ENCODE peak calls at places on chromosomes 4 and X, in seven cellular contexts. One of them, this sample, is unnamed.

GRCh38 chrX:13825178-13825762 is 8.4 kb upstream of the GPM6B start:
- DNase-seq in coronary artery: no peak
- DNase-seq in left ventricle myocardium inferior: no peak
- DNase-seq in endodermal cell: no peak
- DNase-seq in HFF-Myc: no peak
- DNase-seq in H9: no peak
- DNase-seq in HFFc6: no peak
- DNase-seq in this sample: no peak

GRCh38 chr4:154073107-154073817 is 284.4 kb upstream of the SFRP2 start:
- DNase-seq in coronary artery: no peak
- DNase-seq in left ventricle myocardium inferior: no peak
- DNase-seq in endodermal cell: no peak
- DNase-seq in HFF-Myc: no peak
- DNase-seq in H9: no peak
- DNase-seq in HFFc6: peak
- DNase-seq in this sample: no peak

GRCh38 chrX:115233497-115234219 is at the start of gene LRCH2:
- DNase-seq in coronary artery: no peak
- DNase-seq in left ventricle myocardium inferior: peak
- DNase-seq in endodermal cell: peak
- DNase-seq in HFF-Myc: no peak
- DNase-seq in H9: peak
- DNase-seq in HFFc6: peak
- DNase-seq in this sample: peak

GRCh38 chr4:140427104-140427918 is at the start of gene CLGN:
- DNase-seq in coronary artery: no peak
- DNase-seq in left ventricle myocardium inferior: peak
- DNase-seq in endodermal cell: peak
- DNase-seq in HFF-Myc: no peak
- DNase-seq in H9: peak
- DNase-seq in HFFc6: no peak
- DNase-seq in this sample: peak

GRCh38 chr4:112234952-112235609 is 3.5 kb downstream of the AP1AR start:
- DNase-seq in coronary artery: no peak
- DNase-seq in left ventricle myocardium inferior: no peak
- DNase-seq in endodermal cell: peak
- DNase-seq in HFF-Myc: peak
- DNase-seq in H9: peak
- DNase-seq in HFFc6: peak
- DNase-seq in this sample: peak

GRCh38 chr4:71445819-71446218 is 107.0 kb downstream of the SLC4A4 start:
- DNase-seq in coronary artery: no peak
- DNase-seq in left ventricle myocardium inferior: no peak
- DNase-seq in endodermal cell: no peak
- DNase-seq in HFF-Myc: no peak
- DNase-seq in H9: no peak
- DNase-seq in HFFc6: no peak
- DNase-seq in this sample: no peak

GRCh38 chr4:88242144-88242543 is 42.2 kb downstream of the PPM1K start:
- DNase-seq in coronary artery: no peak
- DNase-seq in left ventricle myocardium inferior: no peak
- DNase-seq in endodermal cell: no peak
- DNase-seq in HFF-Myc: no peak
- DNase-seq in H9: no peak
- DNase-seq in HFFc6: no peak
- DNase-seq in this sample: no peak

GRCh38 chr4:74754218-74754617 is 40.1 kb downstream of the BTC start:
- DNase-seq in coronary artery: no peak
- DNase-seq in left ventricle myocardium inferior: no peak
- DNase-seq in endodermal cell: no peak
- DNase-seq in HFF-Myc: no peak
- DNase-seq in H9: no peak
- DNase-seq in HFFc6: no peak
- DNase-seq in this sample: no peak

GRCh38 chr4:76426272-76426671 is 5.3 kb upstream of the CCDC158 start:
- DNase-seq in coronary artery: no peak
- DNase-seq in left ventricle myocardium inferior: no peak
- DNase-seq in endodermal cell: no peak
- DNase-seq in HFF-Myc: no peak
- DNase-seq in H9: no peak
- DNase-seq in HFFc6: no peak
- DNase-seq in this sample: no peak
- TF ChIP-seq CTCF in coronary artery: no peak
- TF ChIP-seq CTCF in left ventricle myocardium inferior: no peak
- TF ChIP-seq CTCF in endodermal cell: peak
- TF ChIP-seq CTCF in HFF-Myc: no peak
- TF ChIP-seq CTCF in H9: peak
- TF ChIP-seq CTCF in HFFc6: peak
- TF ChIP-seq CTCF in this sample: no peak

GRCh38 chr4:86439293-86439692 is 79.4 kb upstream of the MAPK10 start:
- DNase-seq in coronary artery: no peak
- DNase-seq in left ventricle myocardium inferior: no peak
- DNase-seq in endodermal cell: no peak
- DNase-seq in HFF-Myc: no peak
- DNase-seq in H9: no peak
- DNase-seq in HFFc6: no peak
- DNase-seq in this sample: no peak

GRCh38 chr4:86443495-86443894 is 83.6 kb upstream of the MAPK10 start:
- DNase-seq in coronary artery: no peak
- DNase-seq in left ventricle myocardium inferior: no peak
- DNase-seq in endodermal cell: no peak
- DNase-seq in HFF-Myc: no peak
- DNase-seq in H9: no peak
- DNase-seq in HFFc6: no peak
- DNase-seq in this sample: no peak

GRCh38 chr4:86442881-86443280 is 83.0 kb upstream of the MAPK10 start:
- DNase-seq in coronary artery: no peak
- DNase-seq in left ventricle myocardium inferior: no peak
- DNase-seq in endodermal cell: no peak
- DNase-seq in HFF-Myc: no peak
- DNase-seq in H9: no peak
- DNase-seq in HFFc6: no peak
- DNase-seq in this sample: no peak

GRCh38 chr4:86446996-86447395 is 87.1 kb upstream of the MAPK10 start:
- DNase-seq in coronary artery: no peak
- DNase-seq in left ventricle myocardium inferior: no peak
- DNase-seq in endodermal cell: peak
- DNase-seq in HFF-Myc: no peak
- DNase-seq in H9: no peak
- DNase-seq in HFFc6: no peak
- DNase-seq in this sample: no peak

DNA sequence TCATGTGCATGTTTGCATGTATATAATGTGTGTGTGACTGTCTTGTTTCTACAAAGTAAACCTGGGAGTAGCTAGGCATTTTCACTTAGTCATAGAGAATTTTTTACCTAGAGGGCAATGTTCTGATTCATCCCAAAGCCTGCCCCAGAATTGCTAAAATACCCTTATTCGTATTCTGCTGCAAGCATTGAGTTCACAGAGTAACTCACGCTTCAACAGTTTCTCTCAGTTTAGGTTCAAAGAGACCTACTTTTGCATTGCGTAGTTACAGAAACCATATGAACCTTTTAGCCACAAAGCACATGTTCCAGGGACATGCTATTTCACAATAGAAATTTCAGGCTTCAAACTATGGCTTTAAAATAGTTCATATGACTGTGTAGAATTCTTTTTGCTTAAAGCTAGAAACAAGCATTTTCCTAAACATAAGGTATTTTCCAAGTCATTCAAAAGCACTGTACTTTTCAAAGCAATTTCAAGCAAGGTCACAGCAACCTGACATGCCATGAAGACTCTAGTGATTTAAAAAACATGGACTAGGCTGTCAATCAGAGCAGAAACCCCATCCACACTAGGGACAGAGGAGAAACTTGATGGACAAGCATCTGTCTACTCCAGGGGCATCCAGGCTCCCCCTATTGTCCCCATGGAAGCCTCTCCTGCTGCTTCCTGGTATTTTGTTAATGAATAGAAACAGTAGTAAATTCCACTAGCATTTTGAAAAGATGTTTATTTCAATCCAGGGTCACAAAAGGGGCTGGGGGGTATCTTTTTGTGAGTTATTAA is 81.5 kb upstream of the MAPK10 start:
- DNase-seq in coronary artery: no peak
- DNase-seq in left ventricle myocardium inferior: no peak
- DNase-seq in endodermal cell: no peak
- DNase-seq in HFF-Myc: no peak
- DNase-seq in H9: no peak
- DNase-seq in HFFc6: peak
- DNase-seq in this sample: no peak
- TF ChIP-seq CTCF in coronary artery: no peak
- TF ChIP-seq CTCF in left ventricle myocardium inferior: no peak
- TF ChIP-seq CTCF in endodermal cell: peak
- TF ChIP-seq CTCF in HFF-Myc: no peak
- TF ChIP-seq CTCF in H9: peak
- TF ChIP-seq CTCF in HFFc6: no peak
- TF ChIP-seq CTCF in this sample: no peak

DNA sequence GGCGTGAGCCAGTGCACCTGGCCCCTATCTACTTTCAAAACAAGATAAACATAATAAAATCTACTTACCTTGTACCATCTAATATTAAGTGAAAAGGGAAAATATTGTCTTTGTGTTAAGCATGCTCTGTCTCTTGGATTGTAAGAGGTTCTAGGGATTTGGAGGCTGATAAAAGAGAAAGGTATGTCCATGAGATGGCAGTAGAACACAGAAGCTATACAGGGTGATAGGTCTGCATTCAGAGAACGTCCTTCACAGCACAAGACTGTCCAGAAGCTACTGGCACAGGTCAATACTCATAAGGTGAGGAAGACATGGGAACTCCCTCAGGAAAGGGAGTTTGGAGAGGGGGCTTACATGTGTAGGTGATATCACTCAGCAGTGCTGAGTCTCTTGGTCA is 135.5 kb downstream of the TMEM47 start:
- DNase-seq in coronary artery: no peak
- DNase-seq in left ventricle myocardium inferior: no peak
- DNase-seq in endodermal cell: peak
- DNase-seq in HFF-Myc: no peak
- DNase-seq in H9: peak
- DNase-seq in HFFc6: peak
- DNase-seq in this sample: no peak
- TF ChIP-seq CTCF in coronary artery: no peak
- TF ChIP-seq CTCF in left ventricle myocardium inferior: no peak
- TF ChIP-seq CTCF in endodermal cell: peak
- TF ChIP-seq CTCF in HFF-Myc: no peak
- TF ChIP-seq CTCF in H9: peak
- TF ChIP-seq CTCF in HFFc6: peak
- TF ChIP-seq CTCF in this sample: no peak

DNA sequence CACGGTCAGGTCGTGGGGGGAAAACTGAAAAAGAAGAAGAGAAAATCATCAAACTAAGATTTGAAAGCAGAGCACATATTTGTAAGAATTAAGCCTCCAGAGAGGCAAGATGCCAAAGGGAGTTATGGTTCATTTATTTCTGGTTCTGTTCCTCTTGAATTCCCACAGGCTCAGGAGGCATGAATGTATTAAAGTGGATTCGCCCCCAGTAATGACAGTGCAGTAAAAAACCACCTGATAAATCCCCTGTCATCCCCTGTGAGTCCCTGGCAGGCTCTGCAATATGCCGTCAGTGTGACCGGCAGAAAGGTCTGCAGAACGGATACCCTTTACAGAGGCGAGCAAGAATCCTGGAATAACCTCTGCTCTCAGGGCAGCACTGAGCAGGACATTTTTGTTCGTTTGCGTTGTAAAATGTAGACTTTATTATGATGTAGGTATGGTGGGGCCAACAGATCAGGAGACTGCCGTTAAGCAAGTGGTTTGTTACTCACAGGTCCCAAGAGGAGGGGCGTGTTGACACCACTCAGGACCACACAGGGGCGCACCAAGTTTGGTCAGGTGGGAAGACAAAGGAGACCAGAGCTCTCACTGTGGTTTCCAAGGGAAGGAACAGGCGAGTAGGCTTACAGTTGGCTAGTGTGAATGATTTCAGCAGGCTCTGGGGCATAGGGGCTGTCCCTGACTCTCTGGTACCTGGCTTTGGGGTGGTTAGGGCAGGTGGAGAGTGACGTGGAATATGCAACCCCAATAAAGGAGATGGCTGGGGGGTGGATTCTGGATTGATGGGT is 75.3 kb downstream of the DHRSX start:
- DNase-seq in coronary artery: no peak
- DNase-seq in left ventricle myocardium inferior: no peak
- DNase-seq in endodermal cell: peak
- DNase-seq in HFF-Myc: no peak
- DNase-seq in H9: peak
- DNase-seq in HFFc6: no peak
- DNase-seq in this sample: no peak
- TF ChIP-seq CTCF in coronary artery: no peak
- TF ChIP-seq CTCF in left ventricle myocardium inferior: no peak
- TF ChIP-seq CTCF in endodermal cell: peak
- TF ChIP-seq CTCF in HFF-Myc: no peak
- TF ChIP-seq CTCF in H9: peak
- TF ChIP-seq CTCF in HFFc6: no peak
- TF ChIP-seq CTCF in this sample: no peak

GRCh38 chr4:95362066-95362465 is 186.7 kb downstream of the UNC5C start:
- DNase-seq in coronary artery: no peak
- DNase-seq in left ventricle myocardium inferior: no peak
- DNase-seq in endodermal cell: no peak
- DNase-seq in HFF-Myc: no peak
- DNase-seq in H9: no peak
- DNase-seq in HFFc6: no peak
- DNase-seq in this sample: no peak

GRCh38 chr4:95361696-95361965 is 187.1 kb downstream of the UNC5C start:
- DNase-seq in coronary artery: no peak
- DNase-seq in left ventricle myocardium inferior: no peak
- DNase-seq in endodermal cell: no peak
- DNase-seq in HFF-Myc: no peak
- DNase-seq in H9: no peak
- DNase-seq in HFFc6: no peak
- DNase-seq in this sample: no peak

GRCh38 chr4:95363966-95364365 is 184.8 kb downstream of the UNC5C start:
- DNase-seq in coronary artery: no peak
- DNase-seq in left ventricle myocardium inferior: no peak
- DNase-seq in endodermal cell: no peak
- DNase-seq in HFF-Myc: no peak
- DNase-seq in H9: no peak
- DNase-seq in HFFc6: no peak
- DNase-seq in this sample: no peak

GRCh38 chr4:95363579-95363965 is 185.2 kb downstream of the UNC5C start:
- DNase-seq in coronary artery: no peak
- DNase-seq in left ventricle myocardium inferior: no peak
- DNase-seq in endodermal cell: no peak
- DNase-seq in HFF-Myc: no peak
- DNase-seq in H9: no peak
- DNase-seq in HFFc6: no peak
- DNase-seq in this sample: no peak

DNA sequence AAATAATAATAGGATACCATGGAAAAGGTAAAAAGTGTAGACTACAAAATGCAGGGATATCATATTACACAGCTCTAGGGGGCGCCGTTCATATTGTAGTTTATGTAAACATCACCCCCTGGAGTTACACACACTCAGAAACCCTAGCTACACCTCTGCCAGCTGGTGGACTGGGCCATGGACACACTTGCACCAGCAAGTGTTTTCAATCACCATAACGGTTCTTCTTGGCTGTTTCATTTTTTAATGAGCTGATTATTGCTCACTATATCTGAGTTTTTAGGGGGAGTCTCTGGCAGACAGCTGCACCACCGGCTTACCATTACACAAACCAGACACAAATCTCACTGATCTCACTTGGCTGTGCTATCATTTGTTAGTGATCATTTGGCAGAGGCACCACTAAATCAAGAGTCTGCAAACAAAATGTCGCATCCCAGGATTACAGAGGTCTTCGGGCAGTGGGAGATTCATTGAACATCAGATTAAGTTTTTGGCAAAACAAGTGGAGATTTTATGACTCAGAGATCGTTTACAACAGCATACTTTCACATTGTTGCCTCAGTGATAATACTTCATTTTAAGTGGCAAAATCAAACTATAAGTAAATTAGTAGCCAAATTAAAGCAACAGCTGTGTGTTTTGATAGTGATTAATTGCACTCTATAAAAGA is 185.7 kb downstream of the UNC5C start:
- DNase-seq in coronary artery: no peak
- DNase-seq in left ventricle myocardium inferior: no peak
- DNase-seq in endodermal cell: peak
- DNase-seq in HFF-Myc: peak
- DNase-seq in H9: peak
- DNase-seq in HFFc6: no peak
- DNase-seq in this sample: peak
- TF ChIP-seq CTCF in coronary artery: no peak
- TF ChIP-seq CTCF in left ventricle myocardium inferior: no peak
- TF ChIP-seq CTCF in endodermal cell: peak
- TF ChIP-seq CTCF in HFF-Myc: peak
- TF ChIP-seq CTCF in H9: peak
- TF ChIP-seq CTCF in HFFc6: no peak
- TF ChIP-seq CTCF in this sample: no peak